ENCODE peak calls at places on chromosomes 5 and 9, in six cellular contexts. C, F, X, R, E and S are unnamed samples.

GRCh38 chr5:161273410-161273809 is 273.1 kb downstream of the GABRB2 start:
- DNase-seq in C (no peak), R (no peak), F (no peak), E (no peak), X (no peak), S (no peak)

GRCh38 chr5:179137001-179137642 is 76.9 kb downstream of the ZNF354C start:
- DNase-seq in E (no peak), R (no peak), C (no peak), X (no peak), F (no peak), S (no peak)

GRCh38 chr5:78534148-78535009 is 114.2 kb downstream of the LHFPL2 start:
- DNase-seq in C (no peak), R (no peak), E (no peak), X (no peak), F (peak), S (peak)

GRCh38 chr5:173334808-173335207 is 6.6 kb upstream of the STC2 start:
- DNase-seq in X (no peak), C (no peak), E (no peak), F (peak), R (no peak), S (no peak)

GRCh38 chr5:168978015-168978414 is 322.9 kb downstream of the SLIT3 start:
- DNase-seq in X (no peak), C (peak), E (peak), R (no peak), F (peak), S (no peak)

GRCh38 chr9:83219924-83220438 is 157.0 kb upstream of the RASEF start:
- DNase-seq in C (no peak), R (no peak), F (no peak), X (no peak), E (no peak), S (no peak)

GRCh38 chr5:137164961-137165360 is 334.2 kb downstream of the SPOCK1 start:
- DNase-seq in F (no peak), E (no peak), R (no peak), X (no peak), C (no peak), S (no peak)

GRCh38 chr5:112174959-112175594 is 244.0 kb downstream of the EPB41L4A start:
- DNase-seq in E (peak), F (peak), X (no peak), R (peak), C (no peak), S (peak)

GRCh38 chr5:142866563-142867275 is 96.5 kb downstream of the ARHGAP26 start:
- DNase-seq in R (peak), E (peak), F (peak), C (no peak), X (peak), S (peak)

GRCh38 chr9:97983524-97984187 is 515 bp downstream of the ANP32B start:
- DNase-seq in E (no peak), X (peak), C (no peak), R (peak), F (peak), S (no peak)

GRCh38 chr5:121144764-121145163 is 680.7 kb downstream of the PRR16 start:
- DNase-seq in E (peak), C (no peak), F (peak), X (no peak), R (peak), S (peak)

GRCh38 chr5:125043781-125044391 is 297.4 kb upstream of the ZNF608 start:
- DNase-seq in F (peak), E (peak), R (no peak), X (no peak), C (no peak), S (no peak)

GRCh38 chr5:139895647-139896046 is 100.0 kb downstream of the PSD2 start:
- DNase-seq in X (no peak), R (no peak), E (no peak), F (no peak), C (no peak), S (no peak)